ENCODE peak calls at places on chromosome 2, in eight cellular contexts. C is cardiac muscle cell, X is fibroblast of pulmonary artery, D is endothelial cell, I is upper lobe of right lung, J is HepG2, N is pancreas, H is psoas muscle. Y is an unnamed sample.
A peak's percentile ranks its signal among the peaks of the same experiment; 100 is the strongest.

GRCh38 chr2:24839729-24840128 is 46.5 kb downstream of the CENPO start:
- DNase-seq in C (no peak), H (peak; percentile 46), J (no peak), N (no peak), D (no peak), I (no peak), X (no peak), Y (no peak)

GRCh38 chr2:182248898-182249297 is 177.9 kb downstream of the PDE1A start:
- DNase-seq in I (no peak), N (no peak), X (no peak), J (no peak), H (no peak), C (no peak), D (no peak), Y (no peak)

GRCh38 chr2:223047260-223047761 is 4.7 kb upstream of the KCNE4 start:
- DNase-seq in H (no peak), X (peak; percentile 81), J (no peak), C (peak; percentile 72), I (no peak), N (no peak), D (no peak), Y (no peak)

GRCh38 chr2:132497591-132497990 is 81.0 kb downstream of the GPR39 start:
- DNase-seq in D (no peak), X (no peak), I (no peak), C (no peak), H (no peak), N (no peak), J (no peak), Y (no peak)

GRCh38 chr2:61726456-61727209 is 127.2 kb downstream of the FAM161A start:
- DNase-seq in H (no peak), I (no peak), N (no peak), D (no peak), X (no peak), J (no peak), C (no peak), Y (no peak)

GRCh38 chr2:176445831-176446433 is 176.7 kb downstream of the MTX2 start:
- DNase-seq in X (peak; percentile 19), J (peak; percentile 13), N (no peak), H (no peak), D (no peak), C (no peak), I (no peak), Y (no peak)

GRCh38 chr2:42951263-42951938 is 159.0 kb upstream of the HAAO start:
- DNase-seq in C (no peak), I (no peak), H (peak; percentile 79), X (no peak), N (no peak), D (no peak), J (no peak), Y (no peak)

GRCh38 chr2:183123117-183123958 is 905 bp upstream of the NUP35 start:
- DNase-seq in D (no peak), I (no peak), J (no peak), X (no peak), H (no peak), C (no peak), N (no peak), Y (no peak)

GRCh38 chr2:153189091-153189490 is 289.5 kb downstream of the RPRM start:
- DNase-seq in J (no peak), D (no peak), H (no peak), X (no peak), N (no peak), C (no peak), I (no peak), Y (no peak)

GRCh38 chr2:56613917-56614316 is 430.1 kb downstream of the CCDC85A start:
- DNase-seq in C (no peak), H (no peak), N (no peak), D (no peak), X (peak; percentile 1), I (no peak), J (no peak), Y (no peak)

GRCh38 chr2:196284033-196284844 is 112.9 kb upstream of the STK17B start:
- DNase-seq in H (no peak), D (no peak), J (no peak), X (no peak), I (no peak), N (no peak), C (no peak), Y (no peak)

GRCh38 chr2:28444951-28445350 is 50.9 kb upstream of the PLB1 start:
- DNase-seq in H (no peak), X (no peak), D (no peak), N (no peak), I (no peak), C (no peak), J (no peak), Y (no peak)

GRCh38 chr2:225998653-225999052 is 599.1 kb downstream of the NYAP2 start:
- DNase-seq in J (no peak), X (peak; percentile 32), C (no peak), H (no peak), N (no peak), D (no peak), I (no peak), Y (no peak)

GRCh38 chr2:144509548-144510205 is 10.2 kb downstream of the ZEB2 start:
- DNase-seq in X (no peak), J (no peak), C (no peak), H (no peak), I (no peak), N (no peak), D (no peak), Y (no peak)

GRCh38 chr2:160306985-160307384 is 106.9 kb upstream of the ITGB6 start:
- DNase-seq in H (no peak), I (no peak), J (no peak), D (no peak), X (peak; percentile 91), N (no peak), C (no peak), Y (no peak)

GRCh38 chr2:132489150-132489549 is 72.5 kb downstream of the GPR39 start:
- DNase-seq in X (peak; percentile 12), H (no peak), N (no peak), J (no peak), C (peak; percentile 86), I (no peak), D (peak; percentile 70), Y (no peak)

GRCh38 chr2:26580151-26580550 is 61.0 kb downstream of the CIB4 start:
- DNase-seq in H (no peak), X (no peak), I (peak; percentile 47), C (no peak), N (no peak), J (no peak), D (no peak), Y (peak; percentile 77)

GRCh38 chr2:105557021-105557420 is 158.2 kb upstream of the FHL2 start:
- DNase-seq in I (no peak), J (no peak), C (no peak), H (no peak), X (peak; percentile 21), N (no peak), D (no peak), Y (no peak)

GRCh38 chr2:48114256-48114655 is 208.0 kb upstream of the FBXO11 start:
- DNase-seq in D (no peak), X (peak; percentile 89), N (no peak), H (no peak), J (peak; percentile 21), I (no peak), C (no peak), Y (no peak)

GRCh38 chr2:73018188-73018825 is 53.2 kb downstream of the SFXN5 start:
- DNase-seq in D (no peak), N (no peak), I (no peak), C (no peak), H (no peak), J (no peak), X (no peak), Y (no peak)

GRCh38 chr2:92073036-92073814 is 2798.0 kb upstream of the TEKT4 start:
- DNase-seq in H (peak; percentile 31), D (no peak), C (no peak), I (peak; percentile 30), N (no peak), J (no peak), X (no peak), Y (peak; percentile 80)

GRCh38 chr2:583666-584065 is 93.5 kb downstream of the TMEM18 start:
- DNase-seq in C (no peak), X (no peak), N (no peak), H (no peak), J (no peak), I (no peak), D (no peak), Y (no peak)
- TF ChIP-seq CTCF in C (no peak), X (no peak), N (no peak), H (no peak), J (peak; percentile 40), I (no peak), D (peak; percentile 35), Y (no peak)

DNA sequence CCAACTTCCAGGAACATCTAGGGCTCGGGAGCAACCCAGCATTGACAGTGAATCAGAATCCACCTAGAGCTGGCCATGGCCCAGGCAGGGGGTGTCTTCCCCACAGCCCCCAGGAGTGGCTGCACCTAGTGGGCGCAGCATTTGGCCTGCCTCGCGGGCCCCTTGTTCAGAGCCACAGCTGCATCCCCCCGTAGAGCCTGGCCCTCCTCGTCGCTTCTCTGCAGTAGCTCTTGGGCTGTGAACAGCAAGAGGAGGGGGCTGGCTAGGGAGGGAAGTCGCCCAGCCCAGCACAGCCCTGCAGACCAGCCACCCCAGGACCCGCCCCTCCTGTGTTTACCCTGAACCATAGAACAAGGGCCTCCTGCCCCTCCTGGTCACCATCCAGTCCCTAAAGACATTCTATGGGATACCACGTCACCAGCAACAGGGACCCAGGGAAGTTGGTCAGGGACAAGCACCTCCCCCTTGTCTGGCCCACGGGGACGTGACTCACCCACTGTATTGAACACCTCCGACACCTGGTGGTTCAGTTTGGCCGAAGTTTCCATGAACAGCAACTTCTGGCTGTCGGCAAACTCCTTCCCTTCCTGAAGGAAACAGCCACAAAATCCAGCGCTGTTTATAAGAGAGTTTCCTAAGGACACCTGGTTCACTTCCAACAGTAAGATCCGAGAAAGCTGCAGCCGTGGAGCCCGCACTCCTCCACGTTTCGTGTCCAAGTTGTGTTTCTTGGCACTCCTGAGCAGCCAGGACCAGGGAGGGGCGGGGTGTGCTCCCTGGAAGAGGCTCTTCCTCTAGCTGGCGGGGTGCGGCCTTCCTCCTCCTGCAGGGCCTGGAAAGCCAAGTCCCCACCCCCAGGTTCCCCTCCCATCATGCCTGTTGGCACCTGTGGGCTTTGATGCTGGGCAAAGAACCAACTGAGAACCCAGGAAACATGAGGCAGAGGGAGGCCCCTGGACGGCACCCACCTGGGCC is 8.8 kb downstream of the PRLH start:
- DNase-seq in I (peak; percentile 77), H (no peak), C (no peak), J (no peak), X (peak; percentile 31), N (no peak), D (no peak), Y (no peak)
- TF ChIP-seq CTCF in I (no peak), H (no peak), C (no peak), J (no peak), X (peak; percentile 2), N (no peak), D (no peak), Y (no peak)

GRCh38 chr2:134537702-134538101 is 181.1 kb downstream of the TMEM163 start:
- DNase-seq in I (no peak), C (no peak), X (no peak), J (no peak), H (no peak), D (no peak), N (no peak), Y (no peak)
- TF ChIP-seq CTCF in I (no peak), C (no peak), X (no peak), J (no peak), H (no peak), D (no peak), N (no peak), Y (no peak)

GRCh38 chr2:10520154-10520553 is 72.0 kb upstream of the ODC1 start:
- DNase-seq in D (no peak), H (no peak), I (peak; percentile 48), C (no peak), N (no peak), J (no peak), X (no peak), Y (no peak)
- TF ChIP-seq CTCF in D (peak; percentile 64), H (no peak), I (no peak), C (no peak), N (no peak), J (peak; percentile 41), X (peak; percentile 2), Y (peak; percentile 10)